ENCODE peak calls at places on chromosomes 6 and 20, in five cellular contexts. F is astrocyte; A is CD4-positive, alpha-beta T cell; I is left lung; G is Peyer's patch. S is an unnamed sample.

GRCh38 chr6:163381118-163381751 is 33.3 kb upstream of the QKI start:
- DNase-seq in I (no peak), F (no peak), A (no peak), G (no peak), S (no peak)

GRCh38 chr6:83309344-83309743 is 116.2 kb downstream of the RWDD2A start:
- DNase-seq in F (no peak), I (no peak), A (no peak), G (no peak), S (no peak)

GRCh38 chr6:150580489-150580888 is 19.2 kb upstream of the PLEKHG1 start:
- DNase-seq in G (no peak), A (no peak), F (no peak), I (no peak), S (no peak)

GRCh38 chr6:152821525-152821924 is 70.9 kb downstream of the VIP start:
- DNase-seq in G (no peak), A (no peak), I (no peak), F (no peak), S (no peak)

GRCh38 chr6:35019171-35019570 is 122.0 kb downstream of the TCP11 start:
- DNase-seq in F (no peak), I (no peak), G (no peak), A (no peak), S (no peak)

GRCh38 chr6:167481527-167481926 is 156.6 kb downstream of the TTLL2 start:
- DNase-seq in I (no peak), G (no peak), F (no peak), A (no peak), S (no peak)

GRCh38 chr20:37914672-37915433 is 11.9 kb downstream of the VSTM2L start:
- DNase-seq in I (peak; percentile 53), G (no peak), F (no peak), A (no peak), S (peak; percentile 38)

GRCh38 chr6:127520061-127520460 is 926 bp upstream of the MTCL3 start:
- DNase-seq in I (no peak), G (no peak), A (no peak), F (peak; percentile 6), S (no peak)

GRCh38 chr6:136249336-136249735 is 775 bp downstream of the MTFR2 start:
- DNase-seq in G (no peak), I (no peak), F (no peak), A (no peak), S (no peak)

GRCh38 chr20:7031222-7031621 is 263.7 kb downstream of the BMP2 start:
- DNase-seq in I (no peak), F (no peak), G (no peak), A (no peak), S (no peak)
- TF ChIP-seq CTCF in I (no peak), F (no peak), G (no peak), A (no peak), S (no peak)

GRCh38 chr6:8170245-8170644 is 67.9 kb upstream of the EEF1E1 start:
- DNase-seq in I (no peak), G (no peak), A (no peak), F (no peak), S (no peak)
- TF ChIP-seq CTCF in I (no peak), G (no peak), A (no peak), F (no peak), S (no peak)

GRCh38 chr6:36276581-36277536 is 7.0 kb downstream of the PNPLA1 start:
- DNase-seq in F (no peak), G (no peak), A (no peak), I (no peak), S (no peak)
- TF ChIP-seq CTCF in F (no peak), G (no peak), A (no peak), I (no peak), S (no peak)

DNA sequence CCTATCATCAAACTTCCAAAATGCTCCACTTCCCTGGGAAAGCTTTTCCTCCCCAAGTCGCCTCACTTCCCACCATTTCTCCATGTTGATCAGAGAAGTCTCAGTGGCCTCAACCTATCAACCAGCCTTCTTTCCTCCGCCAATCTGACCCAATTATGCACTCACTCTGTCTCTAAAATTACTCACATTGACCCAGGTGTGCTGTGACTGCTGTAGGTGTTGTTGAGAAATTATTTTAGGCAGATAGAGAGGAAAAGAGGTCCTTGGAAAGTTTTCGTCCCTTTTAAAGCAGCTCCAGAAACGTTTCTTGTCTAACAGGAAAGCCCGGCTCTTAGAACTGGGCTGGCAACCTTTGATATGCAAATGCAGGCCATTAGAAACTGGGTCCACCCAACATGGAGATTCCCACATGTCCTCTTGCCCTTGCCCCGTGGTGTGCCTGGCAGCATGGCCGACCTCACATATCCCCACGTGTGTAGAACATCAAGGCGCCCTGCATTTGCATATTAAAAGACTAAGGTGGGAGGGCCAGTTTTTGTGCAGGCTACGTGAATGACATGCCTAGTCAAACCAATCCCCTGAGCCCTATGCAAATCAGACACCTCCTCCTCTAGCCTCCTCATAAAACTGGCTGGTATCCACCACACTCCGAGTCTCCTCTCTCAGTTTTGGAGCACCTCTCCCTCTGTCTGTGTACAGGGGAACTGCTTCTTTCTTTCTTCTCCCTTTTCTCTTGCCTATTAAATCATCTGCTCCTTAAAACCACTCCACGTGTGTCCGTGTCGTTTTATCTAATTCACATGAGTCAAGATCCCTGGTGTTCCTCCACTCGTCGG is 12.9 kb downstream of the IPCEF1 start:
- DNase-seq in I (peak; percentile 72), F (peak; percentile 57), A (no peak), G (peak; percentile 62), S (no peak)
- TF ChIP-seq CTCF in I (peak; percentile 29), F (peak; percentile 33), A (no peak), G (no peak), S (no peak)

S was measured in natural killer cell.